ENCODE peak calls at places on chromosome 1, in ten cellular contexts. T is heart right ventricle, S is sigmoid colon, I is hepatocyte, M is astrocyte of the spinal cord, V is right atrium auricular region, R is A673, P is heart left ventricle, X is left ventricle myocardium inferior, Z is omental fat pad. U is an unnamed sample.

GRCh38 chr1:220748091-220748934 is at the start of gene MTARC2:
- DNase-seq in T (peak), S (peak), I (peak), M (peak), V (peak), R (no peak), P (peak), X (peak), Z (peak), U (peak)

GRCh38 chr1:245378352-245379144 is 223.8 kb downstream of the KIF26B start:
- DNase-seq in T (no peak), S (no peak), I (no peak), M (no peak), V (no peak), R (no peak), P (no peak), X (no peak), Z (no peak), U (no peak)

GRCh38 chr1:30461640-30462039 is 261.7 kb downstream of the MATN1 start:
- DNase-seq in T (no peak), S (no peak), I (peak), M (no peak), V (no peak), R (no peak), P (no peak), X (no peak), Z (no peak), U (no peak)

GRCh38 chr1:160637821-160638539 is 8.9 kb downstream of the SLAMF1 start:
- DNase-seq in T (no peak), S (no peak), I (no peak), M (no peak), V (no peak), R (peak), P (no peak), X (no peak), Z (no peak), U (no peak)

GRCh38 chr1:208105756-208106155 is 138.4 kb downstream of the PLXNA2 start:
- DNase-seq in T (no peak), S (no peak), I (no peak), M (no peak), V (no peak), R (no peak), P (no peak), X (no peak), Z (no peak), U (no peak)

GRCh38 chr1:203462878-203463277 is 12.7 kb upstream of the PRELP start:
- DNase-seq in T (no peak), S (peak), I (no peak), M (peak), V (peak), R (no peak), P (no peak), X (no peak), Z (no peak), U (no peak)

GRCh38 chr1:115544131-115544530 is 97.6 kb upstream of the VANGL1 start:
- DNase-seq in T (no peak), S (no peak), I (no peak), M (no peak), V (no peak), R (no peak), P (no peak), X (no peak), Z (no peak), U (no peak)

GRCh38 chr1:1929639-1930545 is 10.8 kb upstream of the TMEM52 start:
- DNase-seq in T (no peak), S (no peak), I (peak), M (no peak), V (no peak), R (no peak), P (peak), X (no peak), Z (no peak), U (peak)

GRCh38 chr1:184861755-184862336 is 107.2 kb upstream of the EDEM3 start:
- DNase-seq in T (no peak), S (no peak), I (no peak), M (no peak), V (no peak), R (no peak), P (no peak), X (no peak), Z (no peak), U (no peak)

GRCh38 chr1:245715970-245716369 is 561.2 kb downstream of the KIF26B start:
- DNase-seq in T (no peak), S (no peak), I (no peak), M (peak), V (no peak), R (no peak), P (no peak), X (no peak), Z (no peak), U (no peak)

GRCh38 chr1:63632110-63632509 is 38.9 kb downstream of the PGM1 start:
- DNase-seq in T (no peak), S (no peak), I (no peak), M (no peak), V (no peak), R (no peak), P (no peak), X (no peak), Z (no peak), U (no peak)

GRCh38 chr1:205916541-205916940 is 26.7 kb downstream of the SLC26A9 start:
- DNase-seq in T (no peak), S (no peak), I (no peak), M (peak), V (peak), R (no peak), P (no peak), X (no peak), Z (no peak), U (no peak)

GRCh38 chr1:36984675-36985074 is 49.6 kb downstream of the GRIK3 start:
- DNase-seq in T (no peak), S (no peak), I (no peak), M (no peak), V (no peak), R (no peak), P (no peak), X (no peak), Z (no peak), U (no peak)

GRCh38 chr1:181135815-181136737 is 47.6 kb downstream of the IER5 start:
- DNase-seq in T (no peak), S (no peak), I (no peak), M (peak), V (no peak), R (peak), P (no peak), X (no peak), Z (no peak), U (no peak)

GRCh38 chr1:151952811-151953210 is 40.8 kb downstream of the S100A10 start:
- DNase-seq in T (no peak), S (no peak), I (no peak), M (no peak), V (no peak), R (no peak), P (no peak), X (no peak), Z (no peak), U (no peak)

GRCh38 chr1:115251856-115252255 is 86.2 kb downstream of the NGF start:
- DNase-seq in T (no peak), S (no peak), I (peak), M (peak), V (no peak), R (peak), P (no peak), X (no peak), Z (no peak), U (no peak)

GRCh38 chr1:207822602-207823451 is 71.0 kb downstream of the CD46 start:
- DNase-seq in T (peak), S (peak), I (peak), M (no peak), V (peak), R (peak), P (peak), X (peak), Z (peak), U (no peak)

GRCh38 chr1:113140588-113141446 is 67.8 kb downstream of the LRIG2 start:
- DNase-seq in T (peak), S (peak), I (peak), M (peak), V (peak), R (peak), P (peak), X (peak), Z (peak), U (no peak)

GRCh38 chr1:80050085-80050484 is 1043.6 kb upstream of the ADGRL4 start:
- DNase-seq in T (no peak), S (no peak), I (no peak), M (no peak), V (no peak), R (no peak), P (no peak), X (no peak), Z (no peak), U (no peak)

GRCh38 chr1:27070390-27071048 is 57.9 kb upstream of the TENT5B start:
- DNase-seq in T (no peak), S (no peak), I (no peak), M (no peak), V (no peak), R (peak), P (no peak), X (no peak), Z (no peak), U (no peak)

GRCh38 chr1:81349194-81349965 is 451.4 kb upstream of the ADGRL2 start:
- DNase-seq in T (no peak), S (no peak), I (no peak), M (no peak), V (no peak), R (no peak), P (no peak), X (no peak), Z (no peak), U (no peak)

GRCh38 chr1:225691377-225691776 is 38.5 kb upstream of the ENAH start:
- DNase-seq in T (no peak), S (no peak), I (peak), M (peak), V (peak), R (no peak), P (no peak), X (no peak), Z (no peak), U (no peak)

GRCh38 chr1:201553496-201554166 is 14.7 kb downstream of the NAV1 start:
- DNase-seq in T (no peak), S (no peak), I (no peak), M (no peak), V (no peak), R (no peak), P (no peak), X (no peak), Z (no peak), U (no peak)

GRCh38 chr1:187203257-187203656 is 374.5 kb downstream of the PLA2G4A start:
- DNase-seq in T (no peak), S (no peak), I (no peak), M (peak), V (no peak), R (no peak), P (no peak), X (no peak), Z (no peak), U (no peak)

GRCh38 chr1:73626326-73626725 is 571.6 kb downstream of the LRRIQ3 start:
- DNase-seq in T (no peak), S (no peak), I (no peak), M (peak), V (no peak), R (no peak), P (no peak), X (no peak), Z (no peak), U (no peak)

GRCh38 chr1:155466617-155466972 is 96.0 kb downstream of the ASH1L start:
- DNase-seq in T (no peak), S (no peak), I (no peak), M (no peak), V (no peak), R (no peak), P (no peak), X (no peak), Z (no peak), U (no peak)

GRCh38 chr1:185608166-185608565 is 126.0 kb upstream of the HMCN1 start:
- DNase-seq in T (no peak), S (no peak), I (no peak), M (peak), V (no peak), R (no peak), P (no peak), X (no peak), Z (no peak), U (no peak)

GRCh38 chr1:15951341-15952153 is 24.4 kb downstream of the ZBTB17 start:
- DNase-seq in T (no peak), S (peak), I (peak), M (no peak), V (no peak), R (no peak), P (no peak), X (no peak), Z (no peak), U (no peak)
- TF ChIP-seq CTCF in T (no peak), S (no peak), I (no peak), M (no peak), V (no peak), R (no peak), P (no peak), X (no peak), Z (no peak), U (no peak)

DNA sequence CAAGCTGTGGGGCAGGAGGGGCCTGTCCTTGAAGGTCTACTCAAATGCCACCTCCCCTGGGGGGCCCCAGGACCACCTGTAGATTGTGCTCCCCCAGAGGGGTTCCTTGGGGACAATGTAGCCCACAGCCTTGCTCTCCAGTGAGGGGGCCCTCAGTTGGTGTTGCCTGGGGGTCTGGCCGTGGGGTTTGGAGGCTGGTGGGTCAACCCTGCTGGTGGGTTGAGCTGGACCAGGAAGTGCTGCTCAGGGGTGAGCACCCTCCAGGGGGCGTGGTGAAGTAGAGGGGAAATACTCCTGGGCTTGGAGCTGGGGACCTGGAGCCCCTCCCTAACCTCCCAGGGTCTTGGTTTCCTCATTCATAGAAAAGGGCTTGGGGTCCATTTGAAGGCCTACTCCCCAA is 143.6 kb upstream of the WNT4 start:
- DNase-seq in T (no peak), S (no peak), I (no peak), M (no peak), V (no peak), R (no peak), P (no peak), X (no peak), Z (no peak), U (no peak)
- TF ChIP-seq CTCF in T (no peak), S (no peak), I (no peak), M (no peak), V (no peak), R (no peak), P (no peak), X (no peak), Z (no peak), U (no peak)

DNA sequence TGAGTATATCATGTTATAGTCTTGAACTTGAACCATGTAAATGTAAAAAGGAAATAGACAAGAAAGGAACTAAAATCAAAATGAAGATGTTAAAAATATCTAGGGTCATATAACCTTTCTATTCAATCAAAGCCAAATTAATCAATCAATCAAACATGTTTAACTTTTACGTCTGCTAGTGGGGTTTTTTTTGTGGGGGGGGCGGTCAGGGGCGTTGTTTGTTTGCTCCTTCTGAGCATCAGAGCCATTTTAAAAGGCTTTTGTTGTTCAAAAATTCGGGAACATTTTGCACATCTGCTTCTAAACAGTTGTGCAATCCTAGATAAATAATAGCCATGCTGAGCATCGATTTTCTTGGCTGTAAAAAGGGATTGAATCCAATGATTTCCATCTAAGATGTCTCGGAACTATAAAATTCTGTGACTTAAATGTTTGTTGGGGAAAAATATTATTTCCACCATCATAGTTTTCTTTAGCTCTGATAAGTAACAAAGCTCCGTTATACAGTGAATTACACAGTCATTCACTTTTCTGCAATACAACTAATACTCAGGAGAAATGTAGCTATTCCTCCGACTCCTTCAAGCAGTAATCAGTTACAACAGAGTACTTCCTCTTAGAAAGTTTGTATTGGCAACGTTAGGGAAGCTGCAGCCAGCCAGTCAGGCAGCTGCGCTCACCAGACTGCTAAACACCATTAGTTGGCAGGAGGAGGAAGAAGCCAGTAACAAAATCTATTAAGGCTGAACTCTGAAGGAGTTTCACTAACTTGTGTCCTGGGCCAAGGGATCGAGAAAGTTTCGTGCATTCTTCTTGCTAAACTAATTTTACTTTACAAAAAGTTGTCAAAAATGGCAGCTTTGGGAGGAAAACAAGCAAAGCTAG is 2.1 kb downstream of the SPATA6 start:
- DNase-seq in T (peak), S (peak), I (peak), M (peak), V (peak), R (peak), P (peak), X (peak), Z (no peak), U (no peak)
- TF ChIP-seq CTCF in T (no peak), S (no peak), I (no peak), M (no peak), V (no peak), R (no peak), P (no peak), X (no peak), Z (no peak), U (no peak)

DNA sequence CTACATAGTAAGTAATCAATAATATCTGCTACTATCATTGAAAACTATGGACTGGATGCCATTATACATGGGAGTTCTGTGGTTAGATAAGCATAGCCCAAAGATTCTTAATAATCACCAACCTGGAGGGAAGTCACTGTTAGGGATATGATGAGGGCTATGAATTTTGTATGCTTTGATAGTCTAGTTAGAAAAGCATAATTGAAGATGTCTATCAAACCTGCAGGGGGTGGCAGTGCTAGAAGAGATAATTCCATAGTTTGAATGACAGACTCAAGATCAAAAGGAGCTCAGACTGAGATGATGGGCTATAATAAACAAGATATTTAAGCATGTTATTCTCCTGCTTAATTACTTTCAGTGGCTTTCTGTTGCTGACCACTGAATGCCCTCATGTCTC is 15.4 kb upstream of the COA6 start:
- DNase-seq in T (no peak), S (no peak), I (no peak), M (no peak), V (no peak), R (no peak), P (no peak), X (no peak), Z (no peak), U (no peak)
- TF ChIP-seq CTCF in T (no peak), S (no peak), I (no peak), M (no peak), V (no peak), R (no peak), P (no peak), X (no peak), Z (no peak), U (no peak)

U was measured in type B pancreatic cell.